ENCODE peak calls at places on chromosomes 13 and 19, in four cellular contexts. D is hepatocyte, O is HCT116, I is PC-3. V is an unnamed sample. For H3K9me2, the result is how much of the 10 kb centered on the place peaks cover.

GRCh38 chr19:15291089-15291488 is 41.2 kb downstream of the BRD4 start:
- DNase-seq in D (no peak), O (no peak), I (no peak), V (no peak)

GRCh38 chr19:29378543-29379105 is 147.2 kb upstream of the VSTM2B start:
- DNase-seq in D (no peak), O (no peak), I (no peak), V (no peak)

GRCh38 chr13:99436013-99436412 is 65.3 kb upstream of the TM9SF2 start:
- DNase-seq in D (peak), O (no peak), I (peak), V (no peak)

GRCh38 chr13:59891053-59891452 is 272.7 kb downstream of the DIAPH3 start:
- DNase-seq in D (no peak), O (no peak), I (peak), V (no peak)

GRCh38 chr19:41328157-41328817 is 18.3 kb downstream of the CCDC97 start:
- DNase-seq in D (no peak), O (no peak), I (no peak), V (peak)

GRCh38 chr13:98657506-98658085 is 80.7 kb upstream of the STK24 start:
- DNase-seq in D (no peak), O (no peak), I (no peak), V (no peak)

GRCh38 chr19:1766800-1767352 is 13.6 kb downstream of the ONECUT3 start:
- DNase-seq in D (no peak), O (no peak), I (no peak), V (no peak)

GRCh38 chr13:38657191-38657590 is 29.7 kb upstream of the FREM2 start:
- DNase-seq in D (no peak), O (no peak), I (peak), V (no peak)

GRCh38 chr19:13396256-13397080 is 109.8 kb downstream of the CACNA1A start:
- DNase-seq in D (peak), O (peak), I (peak), V (no peak)

GRCh38 chr13:49476529-49476928 is 19.2 kb upstream of the PHF11 start:
- DNase-seq in D (no peak), O (no peak), I (no peak), V (no peak)

GRCh38 chr13:30373727-30374126 is 48.6 kb upstream of the UBE2L5 start:
- DNase-seq in D (no peak), O (no peak), I (no peak), V (peak)

GRCh38 chr19:50311723-50312635 is 17.2 kb downstream of the KCNC3 start:
- DNase-seq in D (peak), O (no peak), I (peak), V (no peak)

GRCh38 chr19:50368649-50369570 is 3.5 kb upstream of the NAPSA start:
- DNase-seq in D (peak), O (peak), I (peak), V (peak)

GRCh38 chr19:40431698-40432097 is 5.9 kb upstream of the SERTAD1 start:
- DNase-seq in D (no peak), O (no peak), I (no peak), V (no peak)

GRCh38 chr13:32629313-32629712 is 43.1 kb downstream of the PDS5B start:
- DNase-seq in D (no peak), O (no peak), I (no peak), V (no peak)

GRCh38 chr13:105956891-105957290 is 578.6 kb downstream of the EFNB2 start:
- DNase-seq in D (no peak), O (no peak), I (no peak), V (no peak)

GRCh38 chr13:51564671-51565070 is 19.6 kb upstream of the WDFY2 start:
- DNase-seq in D (no peak), O (no peak), I (no peak), V (no peak)

GRCh38 chr13:34469212-34469983 is 472.7 kb upstream of the NBEA start:
- DNase-seq in D (peak), O (no peak), I (peak), V (no peak)

GRCh38 chr13:92886535-92887098 is 340.0 kb upstream of the GPC6 start:
- DNase-seq in D (no peak), O (no peak), I (no peak), V (no peak)

GRCh38 chr19:54453921-54454780 is 5.2 kb downstream of the LENG8 start:
- DNase-seq in D (no peak), O (no peak), I (no peak), V (no peak)

GRCh38 chr19:38743394-38744297 is 628 bp downstream of the CAPN12 start:
- DNase-seq in D (peak), O (no peak), I (no peak), V (no peak)

GRCh38 chr13:30394798-30395191 is 27.5 kb upstream of the UBE2L5 start:
- DNase-seq in D (no peak), O (no peak), I (peak), V (peak)

GRCh38 chr13:106468207-106468606 is 67.3 kb downstream of the EFNB2 start:
- DNase-seq in D (no peak), O (no peak), I (no peak), V (no peak)

GRCh38 chr19:4523306-4524110 is 5.2 kb upstream of the PLIN4 start:
- DNase-seq in D (no peak), O (peak), I (peak), V (peak)

GRCh38 chr13:80562423-80562822 is 221.5 kb upstream of the SPRY2 start:
- DNase-seq in D (no peak), O (no peak), I (peak), V (peak)

GRCh38 chr19:11092181-11092538 is 2.9 kb downstream of the LDLR start:
- DNase-seq in D (no peak), O (peak), I (peak), V (no peak)

GRCh38 chr13:23748109-23748508 is 141.1 kb downstream of the MIPEP start:
- DNase-seq in D (no peak), O (no peak), I (peak), V (no peak)

GRCh38 chr19:17079710-17080440 is 4.3 kb downstream of the MYO9B start:
- DNase-seq in D (peak), O (peak), I (peak), V (peak)

GRCh38 chr19:1854542-1855039 is 6.3 kb upstream of the REXO1 start:
- DNase-seq in D (no peak), O (no peak), I (no peak), V (no peak)

GRCh38 chr19:13190781-13191540 is 40.8 kb downstream of the IER2 start:
- DNase-seq in D (peak), O (no peak), I (no peak), V (no peak)

GRCh38 chr19:18287836-18288772 is 6.7 kb upstream of the JUND start:
- DNase-seq in D (peak), O (no peak), I (no peak), V (no peak)

GRCh38 chr19:49396738-49397505 is 8.9 kb downstream of the KASH5 start:
- DNase-seq in D (no peak), O (no peak), I (no peak), V (no peak)

GRCh38 chr19:35168261-35168660 is 13.7 kb downstream of the FXYD5 start:
- DNase-seq in D (no peak), O (no peak), I (peak), V (no peak)

GRCh38 chr13:43303040-43303729 is 279.8 kb downstream of the DNAJC15 start:
- DNase-seq in D (peak), O (no peak), I (peak), V (peak)

GRCh38 chr19:53308339-53308811 is 25.2 kb upstream of the ZNF845 start:
- DNase-seq in D (peak), O (no peak), I (no peak), V (no peak)

GRCh38 chr13:113588394-113589111 is 4.0 kb downstream of the TFDP1 start:
- DNase-seq in D (no peak), O (no peak), I (no peak), V (no peak)

GRCh38 chr13:35879111-35879510 is 252.1 kb downstream of the DCLK1 start:
- DNase-seq in D (no peak), O (no peak), I (no peak), V (peak)
- H3K9me2 ChIP-seq in D (under half), O (under half), I (under half), V (under half)

GRCh38 chr19:32830231-32831014 is 39.1 kb downstream of the SLC7A9 start:
- DNase-seq in D (no peak), O (no peak), I (peak), V (peak)

GRCh38 chr19:32831611-32832010 is 38.0 kb downstream of the SLC7A9 start:
- DNase-seq in D (no peak), O (no peak), I (no peak), V (no peak)

GRCh38 chr19:32828643-32829344 is 40.8 kb downstream of the SLC7A9 start:
- DNase-seq in D (no peak), O (no peak), I (no peak), V (no peak)

GRCh38 chr19:32828139-32828538 is 41.4 kb downstream of the SLC7A9 start:
- DNase-seq in D (no peak), O (no peak), I (no peak), V (no peak)

GRCh38 chr19:32829345-32829896 is 40.1 kb downstream of the SLC7A9 start:
- DNase-seq in D (no peak), O (no peak), I (no peak), V (no peak)
- TF ChIP-seq EZH2phosphoT487 in D (no peak), O (no peak), I (no peak), V (no peak)

DNA sequence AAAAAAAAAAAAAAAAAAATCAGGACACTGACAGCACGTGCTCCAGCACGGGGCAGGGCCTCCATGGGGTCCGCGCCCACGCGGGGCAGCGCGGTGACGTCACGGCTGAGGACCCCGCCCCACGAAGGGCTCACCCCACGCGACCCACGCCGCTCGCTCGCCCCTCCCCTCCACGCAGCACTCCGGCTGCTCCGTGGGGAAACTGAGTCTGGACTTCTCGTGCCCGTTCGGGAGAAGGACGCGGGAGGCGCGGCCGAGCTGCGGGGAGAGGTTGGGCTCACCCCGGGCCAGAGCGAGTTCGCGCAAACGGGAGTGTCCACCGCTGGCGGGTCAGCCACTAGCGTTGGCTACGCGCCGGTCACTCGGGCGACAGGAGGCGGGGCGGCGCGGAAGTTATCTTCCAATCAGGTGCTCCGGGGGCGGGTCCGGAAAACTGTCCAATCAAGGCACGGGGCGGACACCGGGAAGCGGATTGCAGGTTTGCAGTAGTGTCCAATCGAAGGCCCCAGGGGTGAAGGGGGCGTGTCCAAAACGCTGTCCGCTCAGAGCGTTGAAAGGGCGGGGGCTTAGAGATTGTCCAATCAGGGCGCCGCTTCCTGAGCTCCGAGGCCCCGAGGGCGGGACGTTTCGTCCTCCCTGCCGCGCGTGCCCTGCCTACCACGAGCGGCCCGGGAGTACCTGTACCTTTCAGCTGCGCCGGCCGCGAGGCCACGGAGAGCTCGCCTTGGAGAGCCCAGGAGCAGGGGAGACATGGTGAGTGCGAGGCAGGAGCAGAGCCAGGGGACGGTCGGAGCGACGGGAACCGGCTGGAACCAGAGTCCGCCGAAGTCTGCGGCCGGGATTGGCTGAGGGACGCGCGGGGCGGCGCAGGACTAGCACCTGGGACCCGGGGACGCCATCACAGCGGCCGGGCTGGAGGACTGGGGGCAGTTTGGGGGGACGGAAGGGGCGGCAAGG is at the start of gene ZNF57:
- DNase-seq in D (peak), O (peak), I (peak), V (no peak)
- H2AFZ ChIP-seq in D (peak), O (no peak), I (peak), V (no peak)

GRCh38 chr19:36635342-36635741 is 30.2 kb downstream of the ZNF382 start:
- DNase-seq in D (no peak), O (no peak), I (no peak), V (no peak)
- H3K9me2 ChIP-seq in D (under half), O (under half), I (under half), V (under half)

GRCh38 chr19:7224995-7225394 is 69.2 kb downstream of the INSR start:
- DNase-seq in D (no peak), O (no peak), I (no peak), V (no peak)

GRCh38 chr19:7223429-7223828 is 70.8 kb downstream of the INSR start:
- DNase-seq in D (no peak), O (no peak), I (no peak), V (no peak)

GRCh38 chr19:7225741-7226140 is 68.5 kb downstream of the INSR start:
- DNase-seq in D (no peak), O (no peak), I (no peak), V (no peak)

GRCh38 chr19:7226749-7227148 is 67.5 kb downstream of the INSR start:
- DNase-seq in D (no peak), O (no peak), I (no peak), V (no peak)

GRCh38 chr19:7224205-7224833 is 69.9 kb downstream of the INSR start:
- DNase-seq in D (no peak), O (no peak), I (peak), V (no peak)
- TF ChIP-seq EZH2phosphoT487 in D (no peak), O (no peak), I (no peak), V (no peak)